ENCODE peak calls at places on chromosomes 6 and 20, in seven cellular contexts. B, C, H, D, K, N and W are unnamed samples.

GRCh38 chr6:27502508-27503435 is 29.9 kb upstream of the ZNF184 start:
- DNase-seq in B (peak), C (no peak), H (peak), D (peak), K (no peak), N (peak), W (peak)

GRCh38 chr6:41222513-41222912 is 5.6 kb upstream of the TREML4 start:
- DNase-seq in B (no peak), C (no peak), H (no peak), D (no peak), K (no peak), N (no peak), W (no peak)

GRCh38 chr6:112357801-112358200 is 10.7 kb downstream of the RFPL4B start:
- DNase-seq in B (peak), C (peak), H (peak), D (no peak), K (peak), N (no peak), W (peak)

GRCh38 chr20:23091741-23092408 is 5.8 kb upstream of the CD93 start:
- DNase-seq in B (no peak), C (no peak), H (no peak), D (no peak), K (no peak), N (no peak), W (no peak)

GRCh38 chr20:59240006-59240405 is 60.4 kb upstream of the EDN3 start:
- DNase-seq in B (no peak), C (no peak), H (no peak), D (no peak), K (no peak), N (no peak), W (no peak)

GRCh38 chr6:130453230-130453629 is 87.4 kb downstream of the TMEM200A start:
- DNase-seq in B (peak), C (peak), H (no peak), D (no peak), K (no peak), N (peak), W (peak)

GRCh38 chr20:1478566-1478965 is 11.9 kb upstream of the NSFL1C start:
- DNase-seq in B (peak), C (peak), H (peak), D (peak), K (peak), N (no peak), W (peak)

GRCh38 chr6:41193171-41193734 is 7.7 kb downstream of the TREML2 start:
- DNase-seq in B (no peak), C (no peak), H (no peak), D (no peak), K (no peak), N (no peak), W (no peak)

GRCh38 chr6:22320750-22321149 is 23.9 kb upstream of the PRL start:
- DNase-seq in B (peak), C (peak), H (peak), D (peak), K (peak), N (no peak), W (peak)

GRCh38 chr20:7470912-7471311 is 469.3 kb downstream of the HAO1 start:
- DNase-seq in B (no peak), C (no peak), H (no peak), D (no peak), K (no peak), N (no peak), W (no peak)

GRCh38 chr20:45576995-45577394 is 2.1 kb downstream of the WFDC8 start:
- DNase-seq in B (no peak), C (no peak), H (no peak), D (no peak), K (no peak), N (no peak), W (no peak)

GRCh38 chr6:110140650-110141049 is 38.8 kb downstream of the WASF1 start:
- DNase-seq in B (peak), C (peak), H (peak), D (peak), K (no peak), N (no peak), W (peak)

GRCh38 chr6:110320307-110320706 is 37.8 kb downstream of the METTL24 start:
- DNase-seq in B (no peak), C (no peak), H (no peak), D (no peak), K (no peak), N (no peak), W (no peak)

GRCh38 chr6:142848969-142849368 is 96.0 kb downstream of the HIVEP2 start:
- DNase-seq in B (no peak), C (no peak), H (no peak), D (no peak), K (no peak), N (no peak), W (no peak)

GRCh38 chr6:3938715-3939376 is 89.7 kb downstream of the FAM50B start:
- DNase-seq in B (no peak), C (no peak), H (no peak), D (no peak), K (no peak), N (no peak), W (no peak)

GRCh38 chr6:107657755-107658461 is 166.2 kb downstream of the SCML4 start:
- DNase-seq in B (peak), C (peak), H (peak), D (peak), K (peak), N (no peak), W (peak)

GRCh38 chr6:133301739-133302138 is 60.6 kb downstream of the EYA4 start:
- DNase-seq in B (no peak), C (no peak), H (no peak), D (no peak), K (no peak), N (no peak), W (no peak)

GRCh38 chr6:25971187-25971811 is 8.7 kb downstream of the TRIM38 start:
- DNase-seq in B (peak), C (peak), H (peak), D (peak), K (peak), N (no peak), W (peak)

GRCh38 chr20:24499472-24499871 is 30.0 kb downstream of the SYNDIG1 start:
- DNase-seq in B (no peak), C (no peak), H (no peak), D (no peak), K (no peak), N (no peak), W (no peak)

GRCh38 chr6:5606546-5606945 is 345.2 kb downstream of the FARS2 start:
- DNase-seq in B (no peak), C (no peak), H (no peak), D (no peak), K (no peak), N (no peak), W (no peak)

GRCh38 chr6:3468585-3468984 is 11.7 kb upstream of the SLC22A23 start:
- DNase-seq in B (no peak), C (no peak), H (no peak), D (no peak), K (no peak), N (no peak), W (no peak)

GRCh38 chr6:42618686-42619085 is 54.9 kb downstream of the UBR2 start:
- DNase-seq in B (no peak), C (no peak), H (peak), D (no peak), K (no peak), N (no peak), W (peak)

GRCh38 chr6:90144396-90144795 is 152.2 kb downstream of the BACH2 start:
- DNase-seq in B (no peak), C (no peak), H (no peak), D (no peak), K (no peak), N (no peak), W (no peak)

GRCh38 chr6:127918506-127919427 is 17.9 kb upstream of the THEMIS start:
- DNase-seq in B (no peak), C (no peak), H (no peak), D (no peak), K (no peak), N (no peak), W (no peak)

GRCh38 chr6:38943964-38944363 is 104.6 kb upstream of the GLP1R start:
- DNase-seq in B (no peak), C (no peak), H (no peak), D (no peak), K (no peak), N (no peak), W (no peak)

GRCh38 chr20:33433875-33434274 is 9.7 kb downstream of the SNTA1 start:
- DNase-seq in B (no peak), C (no peak), H (no peak), D (no peak), K (no peak), N (no peak), W (no peak)

GRCh38 chr6:19332806-19333460 is 504.2 kb upstream of the ID4 start:
- DNase-seq in B (no peak), C (no peak), H (no peak), D (peak), K (no peak), N (no peak), W (no peak)

GRCh38 chr20:6519556-6519955 is 247.9 kb upstream of the BMP2 start:
- DNase-seq in B (peak), C (no peak), H (peak), D (peak), K (no peak), N (no peak), W (peak)

GRCh38 chr6:111794716-111795452 is 78.4 kb downstream of the FYN start:
- DNase-seq in B (no peak), C (no peak), H (no peak), D (no peak), K (no peak), N (no peak), W (no peak)

GRCh38 chr6:117908246-117909107 is 1.4 kb downstream of the SLC35F1 start:
- DNase-seq in B (no peak), C (no peak), H (no peak), D (no peak), K (no peak), N (no peak), W (no peak)